ENCODE peak calls at places on chromosomes 3 and 15, in eight cellular contexts. One of them, this sample, is unnamed. For H3K36me3, the result is how much of the 10 kb centered on the place peaks cover.

GRCh38 chr3:22960326-22960984 is 242.7 kb upstream of the UBE2E2 start:
- DNase-seq in trophoblast cell: peak
- DNase-seq in RWPE2: no peak
- DNase-seq in uterus: peak
- DNase-seq in ovary: peak
- DNase-seq in neuronal stem cell: peak
- DNase-seq in H7: no peak
- DNase-seq in hepatocyte: peak
- DNase-seq in this sample: peak

GRCh38 chr3:72635551-72635950 is 212.7 kb downstream of the SHQ1 start:
- DNase-seq in trophoblast cell: no peak
- DNase-seq in RWPE2: no peak
- DNase-seq in uterus: no peak
- DNase-seq in ovary: no peak
- DNase-seq in neuronal stem cell: no peak
- DNase-seq in H7: no peak
- DNase-seq in hepatocyte: no peak
- DNase-seq in this sample: no peak

GRCh38 chr15:66886241-66886675 is 179.1 kb upstream of the SMAD3 start:
- DNase-seq in trophoblast cell: no peak
- DNase-seq in RWPE2: no peak
- DNase-seq in uterus: no peak
- DNase-seq in ovary: no peak
- DNase-seq in neuronal stem cell: no peak
- DNase-seq in H7: no peak
- DNase-seq in hepatocyte: no peak
- DNase-seq in this sample: no peak

GRCh38 chr3:63386568-63386967 is 108.5 kb downstream of the SYNPR start:
- DNase-seq in trophoblast cell: no peak
- DNase-seq in RWPE2: no peak
- DNase-seq in uterus: no peak
- DNase-seq in ovary: no peak
- DNase-seq in neuronal stem cell: no peak
- DNase-seq in H7: peak
- DNase-seq in hepatocyte: no peak
- DNase-seq in this sample: no peak

GRCh38 chr3:137468446-137468845 is 295.7 kb upstream of the SOX14 start:
- DNase-seq in trophoblast cell: peak
- DNase-seq in RWPE2: no peak
- DNase-seq in uterus: no peak
- DNase-seq in ovary: no peak
- DNase-seq in neuronal stem cell: no peak
- DNase-seq in H7: no peak
- DNase-seq in hepatocyte: no peak
- DNase-seq in this sample: no peak

GRCh38 chr3:123884258-123884831 is at the start of gene MYLK:
- DNase-seq in trophoblast cell: peak
- DNase-seq in RWPE2: peak
- DNase-seq in uterus: peak
- DNase-seq in ovary: peak
- DNase-seq in neuronal stem cell: peak
- DNase-seq in H7: peak
- DNase-seq in hepatocyte: peak
- DNase-seq in this sample: peak

GRCh38 chr3:38364721-38365400 is 18.3 kb downstream of the XYLB start:
- DNase-seq in trophoblast cell: no peak
- DNase-seq in RWPE2: no peak
- DNase-seq in uterus: no peak
- DNase-seq in ovary: no peak
- DNase-seq in neuronal stem cell: no peak
- DNase-seq in H7: no peak
- DNase-seq in hepatocyte: no peak
- DNase-seq in this sample: no peak

GRCh38 chr15:37007301-37007700 is 93.0 kb downstream of the MEIS2 start:
- DNase-seq in trophoblast cell: peak
- DNase-seq in RWPE2: no peak
- DNase-seq in uterus: no peak
- DNase-seq in ovary: no peak
- DNase-seq in neuronal stem cell: no peak
- DNase-seq in H7: no peak
- DNase-seq in hepatocyte: no peak
- DNase-seq in this sample: no peak

GRCh38 chr15:65553691-65554090 is 23.4 kb downstream of the HACD3 start:
- DNase-seq in trophoblast cell: no peak
- DNase-seq in RWPE2: no peak
- DNase-seq in uterus: no peak
- DNase-seq in ovary: no peak
- DNase-seq in neuronal stem cell: no peak
- DNase-seq in H7: no peak
- DNase-seq in hepatocyte: no peak
- DNase-seq in this sample: no peak

GRCh38 chr15:77497108-77497737 is 76.5 kb downstream of the HMG20A start:
- DNase-seq in trophoblast cell: peak
- DNase-seq in RWPE2: no peak
- DNase-seq in uterus: peak
- DNase-seq in ovary: peak
- DNase-seq in neuronal stem cell: no peak
- DNase-seq in H7: peak
- DNase-seq in hepatocyte: peak
- DNase-seq in this sample: no peak

GRCh38 chr3:80232760-80233159 is 465.0 kb upstream of the ROBO1 start:
- DNase-seq in trophoblast cell: no peak
- DNase-seq in RWPE2: peak
- DNase-seq in uterus: no peak
- DNase-seq in ovary: no peak
- DNase-seq in neuronal stem cell: no peak
- DNase-seq in H7: no peak
- DNase-seq in hepatocyte: peak
- DNase-seq in this sample: no peak

GRCh38 chr15:61195116-61196002 is 33.7 kb downstream of the RORA start:
- DNase-seq in trophoblast cell: peak
- DNase-seq in RWPE2: no peak
- DNase-seq in uterus: no peak
- DNase-seq in ovary: no peak
- DNase-seq in neuronal stem cell: peak
- DNase-seq in H7: peak
- DNase-seq in hepatocyte: peak
- DNase-seq in this sample: peak

GRCh38 chr15:71357357-71357756 is 242.1 kb downstream of the THSD4 start:
- DNase-seq in trophoblast cell: no peak
- DNase-seq in RWPE2: no peak
- DNase-seq in uterus: peak
- DNase-seq in ovary: no peak
- DNase-seq in neuronal stem cell: no peak
- DNase-seq in H7: no peak
- DNase-seq in hepatocyte: no peak
- DNase-seq in this sample: no peak

GRCh38 chr3:54827056-54827687 is 100.7 kb downstream of the LRTM1 start:
- DNase-seq in trophoblast cell: no peak
- DNase-seq in RWPE2: no peak
- DNase-seq in uterus: no peak
- DNase-seq in ovary: no peak
- DNase-seq in neuronal stem cell: no peak
- DNase-seq in H7: no peak
- DNase-seq in hepatocyte: no peak
- DNase-seq in this sample: no peak

GRCh38 chr3:136544532-136544931 is 207.6 kb downstream of the STAG1 start:
- DNase-seq in trophoblast cell: peak
- DNase-seq in RWPE2: no peak
- DNase-seq in uterus: no peak
- DNase-seq in ovary: no peak
- DNase-seq in neuronal stem cell: no peak
- DNase-seq in H7: no peak
- DNase-seq in hepatocyte: no peak
- DNase-seq in this sample: no peak

GRCh38 chr15:79943820-79944219 is 27.2 kb downstream of the BCL2A1 start:
- DNase-seq in trophoblast cell: no peak
- DNase-seq in RWPE2: no peak
- DNase-seq in uterus: no peak
- DNase-seq in ovary: no peak
- DNase-seq in neuronal stem cell: no peak
- DNase-seq in H7: no peak
- DNase-seq in hepatocyte: no peak
- DNase-seq in this sample: no peak

GRCh38 chr15:60788514-60789091 is 309.7 kb upstream of the ICE2 start:
- DNase-seq in trophoblast cell: no peak
- DNase-seq in RWPE2: no peak
- DNase-seq in uterus: peak
- DNase-seq in ovary: no peak
- DNase-seq in neuronal stem cell: no peak
- DNase-seq in H7: no peak
- DNase-seq in hepatocyte: no peak
- DNase-seq in this sample: no peak

GRCh38 chr3:72178463-72179106 is 393.6 kb upstream of the PROK2 start:
- DNase-seq in trophoblast cell: no peak
- DNase-seq in RWPE2: no peak
- DNase-seq in uterus: no peak
- DNase-seq in ovary: no peak
- DNase-seq in neuronal stem cell: no peak
- DNase-seq in H7: peak
- DNase-seq in hepatocyte: no peak
- DNase-seq in this sample: no peak

GRCh38 chr3:99881121-99881524 is 63.5 kb downstream of the CMSS1 start:
- DNase-seq in trophoblast cell: no peak
- DNase-seq in RWPE2: no peak
- DNase-seq in uterus: no peak
- DNase-seq in ovary: no peak
- DNase-seq in neuronal stem cell: no peak
- DNase-seq in H7: no peak
- DNase-seq in hepatocyte: no peak
- DNase-seq in this sample: no peak

GRCh38 chr3:172129868-172130751 is 90.7 kb downstream of the FNDC3B start:
- DNase-seq in trophoblast cell: peak
- DNase-seq in RWPE2: peak
- DNase-seq in uterus: peak
- DNase-seq in ovary: peak
- DNase-seq in neuronal stem cell: no peak
- DNase-seq in H7: no peak
- DNase-seq in hepatocyte: peak
- DNase-seq in this sample: peak

GRCh38 chr3:25218362-25218761 is 209.7 kb upstream of the RARB start:
- DNase-seq in trophoblast cell: no peak
- DNase-seq in RWPE2: no peak
- DNase-seq in uterus: no peak
- DNase-seq in ovary: no peak
- DNase-seq in neuronal stem cell: no peak
- DNase-seq in H7: no peak
- DNase-seq in hepatocyte: no peak
- DNase-seq in this sample: no peak

GRCh38 chr15:51016615-51017014 is 78.1 kb downstream of the TNFAIP8L3 start:
- DNase-seq in trophoblast cell: no peak
- DNase-seq in RWPE2: no peak
- DNase-seq in uterus: no peak
- DNase-seq in ovary: no peak
- DNase-seq in neuronal stem cell: no peak
- DNase-seq in H7: no peak
- DNase-seq in hepatocyte: no peak
- DNase-seq in this sample: no peak

GRCh38 chr3:123724306-123724705 is 139.5 kb upstream of the HACD2 start:
- DNase-seq in trophoblast cell: peak
- DNase-seq in RWPE2: no peak
- DNase-seq in uterus: no peak
- DNase-seq in ovary: no peak
- DNase-seq in neuronal stem cell: no peak
- DNase-seq in H7: peak
- DNase-seq in hepatocyte: no peak
- DNase-seq in this sample: no peak

GRCh38 chr15:83710452-83710851 is 56.5 kb downstream of the ADAMTSL3 start:
- DNase-seq in trophoblast cell: no peak
- DNase-seq in RWPE2: no peak
- DNase-seq in uterus: no peak
- DNase-seq in ovary: no peak
- DNase-seq in neuronal stem cell: no peak
- DNase-seq in H7: no peak
- DNase-seq in hepatocyte: no peak
- DNase-seq in this sample: no peak

GRCh38 chr15:49406352-49407118 is 16.5 kb upstream of the FGF7 start:
- DNase-seq in trophoblast cell: no peak
- DNase-seq in RWPE2: peak
- DNase-seq in uterus: no peak
- DNase-seq in ovary: no peak
- DNase-seq in neuronal stem cell: no peak
- DNase-seq in H7: no peak
- DNase-seq in hepatocyte: no peak
- DNase-seq in this sample: no peak
- H3K36me3 ChIP-seq in trophoblast cell: under half
- H3K36me3 ChIP-seq in RWPE2: under half
- H3K36me3 ChIP-seq in uterus: under half
- H3K36me3 ChIP-seq in ovary: under half
- H3K36me3 ChIP-seq in neuronal stem cell: under half
- H3K36me3 ChIP-seq in H7: under half
- H3K36me3 ChIP-seq in hepatocyte: under half
- H3K36me3 ChIP-seq in this sample: under half

GRCh38 chr3:194447657-194448056 is 39.1 kb downstream of the ATP13A3 start:
- DNase-seq in trophoblast cell: no peak
- DNase-seq in RWPE2: no peak
- DNase-seq in uterus: no peak
- DNase-seq in ovary: no peak
- DNase-seq in neuronal stem cell: no peak
- DNase-seq in H7: no peak
- DNase-seq in hepatocyte: no peak
- DNase-seq in this sample: no peak
- H3K36me3 ChIP-seq in trophoblast cell: under half
- H3K36me3 ChIP-seq in RWPE2: half or more
- H3K36me3 ChIP-seq in uterus: under half
- H3K36me3 ChIP-seq in ovary: under half
- H3K36me3 ChIP-seq in neuronal stem cell: under half
- H3K36me3 ChIP-seq in H7: under half
- H3K36me3 ChIP-seq in hepatocyte: under half
- H3K36me3 ChIP-seq in this sample: under half

GRCh38 chr15:30958219-30958618 is 33.2 kb downstream of the MTMR10 start:
- DNase-seq in trophoblast cell: no peak
- DNase-seq in RWPE2: no peak
- DNase-seq in uterus: no peak
- DNase-seq in ovary: no peak
- DNase-seq in neuronal stem cell: no peak
- DNase-seq in H7: no peak
- DNase-seq in hepatocyte: no peak
- DNase-seq in this sample: no peak
- H3K36me3 ChIP-seq in trophoblast cell: under half
- H3K36me3 ChIP-seq in RWPE2: half or more
- H3K36me3 ChIP-seq in uterus: under half
- H3K36me3 ChIP-seq in ovary: under half
- H3K36me3 ChIP-seq in neuronal stem cell: under half
- H3K36me3 ChIP-seq in H7: under half
- H3K36me3 ChIP-seq in hepatocyte: under half
- H3K36me3 ChIP-seq in this sample: under half

DNA sequence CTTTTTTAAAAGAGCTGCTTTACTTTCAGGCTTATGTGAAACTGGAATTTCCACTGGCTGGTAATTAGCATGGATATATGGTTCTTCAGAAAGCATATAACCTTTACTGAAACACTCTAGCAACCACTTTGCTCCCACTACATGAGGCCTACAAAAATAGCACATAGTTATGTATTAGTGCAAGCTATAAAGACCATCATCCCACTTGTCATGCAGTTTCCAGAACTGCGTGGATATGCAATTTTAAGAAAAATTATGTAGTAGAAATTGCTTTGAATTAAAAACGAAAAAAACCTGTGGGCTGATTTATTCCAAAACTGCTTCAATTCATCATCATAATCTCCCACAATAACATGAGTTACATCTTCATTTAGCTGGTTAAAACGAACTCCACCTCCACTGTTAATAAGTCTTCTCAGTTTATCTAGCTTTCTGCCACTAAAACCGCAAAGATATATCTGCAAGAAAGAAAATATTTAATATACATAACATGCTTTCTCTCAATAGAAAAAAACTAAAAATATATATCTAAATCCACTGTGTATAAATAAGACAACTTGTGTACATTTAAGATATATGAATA is 12.2 kb downstream of the TOPBP1 start:
- DNase-seq in trophoblast cell: no peak
- DNase-seq in RWPE2: no peak
- DNase-seq in uterus: no peak
- DNase-seq in ovary: no peak
- DNase-seq in neuronal stem cell: no peak
- DNase-seq in H7: no peak
- DNase-seq in hepatocyte: no peak
- DNase-seq in this sample: no peak
- H3K36me3 ChIP-seq in trophoblast cell: under half
- H3K36me3 ChIP-seq in RWPE2: half or more
- H3K36me3 ChIP-seq in uterus: under half
- H3K36me3 ChIP-seq in ovary: under half
- H3K36me3 ChIP-seq in neuronal stem cell: under half
- H3K36me3 ChIP-seq in H7: under half
- H3K36me3 ChIP-seq in hepatocyte: under half
- H3K36me3 ChIP-seq in this sample: under half